ENCODE peak calls at places on chromosomes 5 and 9, in five cellular contexts. W, A, O, V and K are unnamed samples.
A peak's percentile ranks its signal among the peaks of the same experiment; 100 is the strongest.

GRCh38 chr5:65152131-65152530 is 329.6 kb downstream of the ADAMTS6 start:
- DNase-seq in V (no peak), A (no peak), O (no peak), W (no peak), K (no peak)

GRCh38 chr5:181215997-181216982 is 6.8 kb upstream of the TRIM41 start:
- DNase-seq in V (peak; percentile 42), W (no peak), O (no peak), A (no peak), K (no peak)

GRCh38 chr5:133304707-133305216 is 252.9 kb downstream of the HSPA4 start:
- DNase-seq in O (no peak), V (no peak), A (no peak), W (no peak), K (no peak)

GRCh38 chr5:91126448-91126847 is 256.7 kb downstream of the ARRDC3 start:
- DNase-seq in V (no peak), W (no peak), O (no peak), A (no peak), K (no peak)

GRCh38 chr5:150612405-150612804 is 28.1 kb upstream of the SYNPO start:
- DNase-seq in O (no peak), V (no peak), A (no peak), W (peak; percentile 68), K (no peak)

GRCh38 chr9:20269620-20270019 is 352.7 kb downstream of the MLLT3 start:
- DNase-seq in O (no peak), A (no peak), V (no peak), W (no peak), K (no peak)

GRCh38 chr5:154506716-154507080 is 28.7 kb upstream of the HAND1 start:
- DNase-seq in W (no peak), O (no peak), A (no peak), V (no peak), K (no peak)

GRCh38 chr5:78717674-78718073 is 69.1 kb upstream of the LHFPL2 start:
- DNase-seq in A (no peak), O (no peak), V (no peak), W (no peak), K (no peak)

GRCh38 chr5:143308726-143309125 is 94.8 kb downstream of the NR3C1 start:
- DNase-seq in O (no peak), V (no peak), W (no peak), A (no peak), K (no peak)

GRCh38 chr5:930853-931252 is 38.2 kb downstream of the TRIP13 start:
- DNase-seq in O (no peak), V (no peak), A (no peak), W (no peak), K (no peak)

GRCh38 chr9:70043689-70044449 is at the start of gene MAMDC2:
- DNase-seq in O (no peak), W (peak; percentile 40), V (peak; percentile 68), A (no peak), K (peak; percentile 59)

GRCh38 chr5:37838933-37839341 is 904 bp downstream of the GDNF start:
- DNase-seq in A (peak; percentile 32), W (no peak), V (peak; percentile 25), O (no peak), K (no peak)

GRCh38 chr9:137185921-137186320 is 2.4 kb downstream of the ANAPC2 start:
- DNase-seq in W (no peak), O (no peak), A (no peak), V (no peak), K (no peak)

GRCh38 chr9:114968710-114969109 is 38.3 kb upstream of the TNFSF8 start:
- DNase-seq in V (no peak), O (no peak), A (no peak), W (no peak), K (no peak)

GRCh38 chr9:129178983-129179382 is 922 bp upstream of the IER5L start:
- DNase-seq in O (no peak), W (no peak), A (no peak), V (no peak), K (no peak)

GRCh38 chr9:84340535-84340934 is at the start of gene SLC28A3:
- DNase-seq in W (peak; percentile 60), A (no peak), V (no peak), O (no peak), K (no peak)

GRCh38 chr5:134662971-134663370 is 14.4 kb downstream of the SEC24A start:
- DNase-seq in A (no peak), W (no peak), O (no peak), V (no peak), K (no peak)

GRCh38 chr9:95096381-95096780 is 221.1 kb downstream of the FANCC start:
- DNase-seq in V (no peak), O (no peak), W (no peak), A (no peak), K (no peak)

GRCh38 chr9:130128782-130129424 is 43.3 kb upstream of the NCS1 start:
- DNase-seq in O (peak; percentile 49), W (no peak), A (peak; percentile 77), V (no peak), K (peak; percentile 41)

GRCh38 chr9:1878817-1879216 is 136.3 kb upstream of the SMARCA2 start:
- DNase-seq in W (no peak), V (no peak), A (no peak), O (no peak), K (no peak)

GRCh38 chr5:157651623-157652376 is 438 bp downstream of the SOX30 start:
- DNase-seq in O (no peak), A (peak; percentile 80), V (peak; percentile 39), W (peak; percentile 82), K (peak; percentile 74)

GRCh38 chr9:7813030-7813429 is 13.5 kb upstream of the DMAC1 start:
- DNase-seq in A (no peak), V (no peak), W (no peak), O (no peak), K (no peak)

GRCh38 chr9:34555435-34556230 is 32.8 kb upstream of the ENHO start:
- DNase-seq in W (peak; percentile 18), O (no peak), V (no peak), A (no peak), K (no peak)